ENCODE peak calls at places on chromosomes 5 and 9, in seven cellular contexts. E is left colon, G is cerebellar cortex, O is AG08396, D is IMR-90, Y is natural killer cell, H is erythroblast. Q is an unnamed sample.

GRCh38 chr5:124287813-124288212 is 458.6 kb downstream of the ZNF608 start:
- DNase-seq in E (no peak), G (no peak), O (no peak), D (peak), Y (no peak), H (no peak), Q (no peak)

GRCh38 chr9:129614932-129615331 is 6.0 kb downstream of the C9orf50 start:
- DNase-seq in E (no peak), G (no peak), O (no peak), D (no peak), Y (no peak), H (no peak), Q (peak)

GRCh38 chr5:131223751-131224386 is 40.0 kb upstream of the CDC42SE2 start:
- DNase-seq in E (no peak), G (no peak), O (no peak), D (no peak), Y (no peak), H (no peak), Q (no peak)

GRCh38 chr5:102600964-102601363 is 102.2 kb upstream of the SLCO6A1 start:
- DNase-seq in E (no peak), G (no peak), O (no peak), D (peak), Y (no peak), H (no peak), Q (no peak)

GRCh38 chr9:2271426-2271825 is 256.3 kb downstream of the SMARCA2 start:
- DNase-seq in E (no peak), G (no peak), O (no peak), D (no peak), Y (no peak), H (peak), Q (no peak)

GRCh38 chr5:170504598-170505266 is 912 bp downstream of the KCNIP1 start:
- DNase-seq in E (no peak), G (peak), O (no peak), D (no peak), Y (no peak), H (no peak), Q (no peak)

GRCh38 chr5:35860686-35861085 is 4.0 kb downstream of the IL7R start:
- DNase-seq in E (no peak), G (no peak), O (no peak), D (peak), Y (no peak), H (no peak), Q (no peak)

GRCh38 chr9:88988796-88989641 is 2.2 kb upstream of the S1PR3 start:
- DNase-seq in E (no peak), G (no peak), O (peak), D (peak), Y (no peak), H (no peak), Q (no peak)

GRCh38 chr9:86122309-86122708 is 23.0 kb upstream of the GOLM1 start:
- DNase-seq in E (no peak), G (no peak), O (no peak), D (no peak), Y (no peak), H (peak), Q (no peak)